ENCODE peak calls at places on chromosomes 3 and 15, in eight cellular contexts. E is dorsolateral prefrontal cortex, U is GM06990, I is H7, N is left ventricle myocardium inferior, K is ovary, D is sigmoid colon, B is Peyer's patch. G is an unnamed sample. For H3K27me3, the result is how much of the 10 kb centered on the place peaks cover.

GRCh38 chr3:124444075-124444474 is 286.2 kb upstream of the UMPS start:
- DNase-seq in U (no peak), D (no peak), K (no peak), B (no peak), I (no peak), E (no peak), N (no peak), G (no peak)

GRCh38 chr3:30129765-30130164 is 476.6 kb upstream of the TGFBR2 start:
- DNase-seq in B (no peak), U (no peak), N (no peak), D (no peak), E (no peak), I (no peak), K (no peak), G (no peak)

GRCh38 chr3:56923546-56924224 is 121.9 kb upstream of the ARHGEF3 start:
- DNase-seq in I (no peak), B (no peak), K (peak), E (no peak), N (no peak), D (no peak), U (no peak), G (peak)

GRCh38 chr15:92502930-92503329 is 109.2 kb downstream of the ST8SIA2 start:
- DNase-seq in N (no peak), B (no peak), U (no peak), I (no peak), E (no peak), D (no peak), K (no peak), G (no peak)

GRCh38 chr3:73069187-73069586 is 7.7 kb downstream of the EBLN2 start:
- DNase-seq in E (no peak), U (no peak), D (no peak), K (no peak), I (no peak), N (no peak), B (no peak), G (no peak)

GRCh38 chr3:50238549-50239026 is 2.6 kb downstream of the GNAI2 start:
- DNase-seq in E (peak), B (peak), U (no peak), I (peak), D (peak), N (peak), K (peak), G (no peak)

GRCh38 chr3:122063908-122064307 is 8.7 kb downstream of the CD86 start:
- DNase-seq in D (no peak), N (no peak), B (no peak), I (no peak), U (no peak), E (no peak), K (no peak), G (no peak)

GRCh38 chr3:30625541-30626438 is 19.4 kb downstream of the TGFBR2 start:
- DNase-seq in I (no peak), B (no peak), D (no peak), N (no peak), E (no peak), U (no peak), K (no peak), G (no peak)

GRCh38 chr15:57223887-57224286 is 152.4 kb upstream of the CGNL1 start:
- DNase-seq in K (no peak), E (no peak), B (no peak), N (no peak), I (no peak), U (no peak), D (no peak), G (no peak)

GRCh38 chr15:60682115-60682514 is 203.2 kb upstream of the ICE2 start:
- DNase-seq in K (no peak), B (no peak), D (no peak), N (no peak), U (no peak), E (no peak), I (no peak), G (no peak)

GRCh38 chr3:150581174-150581573 is 21.9 kb upstream of the SELENOT start:
- DNase-seq in D (no peak), B (no peak), U (no peak), I (no peak), E (no peak), N (no peak), K (no peak), G (no peak)

GRCh38 chr3:187403768-187404270 is 35.6 kb downstream of the RTP4 start:
- DNase-seq in E (no peak), B (no peak), K (no peak), I (no peak), N (no peak), U (no peak), D (no peak), G (no peak)

GRCh38 chr15:48388017-48388936 is 57.0 kb downstream of the DUT start:
- DNase-seq in U (no peak), D (no peak), B (no peak), K (no peak), N (no peak), I (no peak), E (no peak), G (peak)

GRCh38 chr15:88115529-88116152 is 140.9 kb downstream of the NTRK3 start:
- DNase-seq in N (no peak), U (no peak), E (no peak), B (no peak), I (no peak), D (no peak), K (no peak), G (no peak)

GRCh38 chr15:80251505-80252280 is at the start of gene CTXND1:
- DNase-seq in D (peak), U (no peak), E (no peak), K (no peak), N (no peak), I (peak), B (no peak), G (no peak)

GRCh38 chr3:194313642-194314430 is 37.3 kb downstream of the CPN2 start:
- DNase-seq in U (no peak), E (peak), I (peak), B (peak), K (peak), D (peak), N (peak), G (no peak)

GRCh38 chr3:117074833-117075232 is 365.3 kb downstream of the TUSC7 start:
- DNase-seq in N (no peak), K (no peak), D (no peak), U (no peak), E (no peak), I (no peak), B (no peak), G (no peak)

GRCh38 chr3:51622402-51622801 is 48.6 kb upstream of the TEX264 start:
- DNase-seq in B (no peak), E (no peak), K (no peak), I (no peak), D (no peak), U (no peak), N (no peak), G (no peak)

GRCh38 chr3:107522510-107523360 is at the start of gene BBX:
- DNase-seq in K (peak), D (peak), B (peak), I (peak), E (peak), U (peak), N (peak), G (peak)

GRCh38 chr15:72358532-72359180 is 17.2 kb downstream of the HEXA start:
- DNase-seq in D (peak), I (no peak), B (peak), E (peak), K (no peak), N (peak), U (no peak), G (no peak)

GRCh38 chr3:184691397-184692131 is 20.3 kb downstream of the MAGEF1 start:
- DNase-seq in U (no peak), N (no peak), E (no peak), I (peak), D (peak), K (peak), B (no peak), G (no peak)

GRCh38 chr15:89714775-89715174 is 24.2 kb downstream of the WDR93 start:
- DNase-seq in K (no peak), N (no peak), I (no peak), D (no peak), E (no peak), B (no peak), U (no peak), G (no peak)

GRCh38 chr15:81013396-81013929 is 12.7 kb downstream of the TLNRD1 start:
- DNase-seq in B (no peak), K (no peak), N (no peak), E (no peak), I (no peak), U (no peak), D (no peak), G (no peak)

GRCh38 chr3:24154003-24154695 is 209.1 kb downstream of the NR1D2 start:
- DNase-seq in B (no peak), K (no peak), N (no peak), E (no peak), D (no peak), I (no peak), U (peak), G (no peak)

GRCh38 chr3:145219355-145220196 is 941.4 kb downstream of the PLOD2 start:
- DNase-seq in E (no peak), K (no peak), I (no peak), U (no peak), D (no peak), B (no peak), N (no peak), G (no peak)

GRCh38 chr3:128481438-128481942 is 11.5 kb downstream of the GATA2 start:
- DNase-seq in N (peak), D (no peak), B (no peak), I (peak), E (no peak), U (no peak), K (no peak), G (no peak)

GRCh38 chr15:101045236-101045646 is 126.1 kb downstream of the LRRK1 start:
- DNase-seq in K (peak), U (no peak), D (peak), E (no peak), I (peak), N (peak), B (peak), G (no peak)

GRCh38 chr3:36714343-36714742 is 50.0 kb downstream of the DCLK3 start:
- DNase-seq in D (no peak), K (no peak), I (no peak), B (no peak), N (no peak), U (no peak), E (no peak), G (peak)

GRCh38 chr3:13669457-13669856 is 120.5 kb downstream of the FBLN2 start:
- DNase-seq in B (no peak), N (no peak), K (no peak), E (no peak), D (no peak), I (no peak), U (no peak), G (no peak)
- H3K27me3 ChIP-seq in B (under half), N (half or more), K (under half), E (under half), D (under half), I (under half), U (under half), G (under half)

GRCh38 chr15:51687565-51687964 is 6.3 kb downstream of the SCG3 start:
- DNase-seq in N (no peak), K (no peak), B (no peak), U (no peak), D (no peak), I (no peak), E (no peak), G (no peak)
- H3K27me3 ChIP-seq in N (half or more), K (under half), B (under half), U (under half), D (under half), I (under half), E (under half), G (under half)

GRCh38 chr15:79209690-79210089 is 72.8 kb upstream of the ANKRD34C start:
- DNase-seq in N (no peak), U (no peak), I (peak), D (no peak), K (no peak), E (no peak), B (no peak), G (peak)

GRCh38 chr15:79204886-79205285 is 77.6 kb upstream of the ANKRD34C start:
- DNase-seq in D (no peak), N (no peak), I (no peak), E (no peak), U (no peak), K (no peak), B (no peak), G (no peak)

GRCh38 chr15:79208179-79208578 is 74.3 kb upstream of the ANKRD34C start:
- DNase-seq in D (no peak), I (no peak), N (no peak), E (no peak), U (no peak), K (no peak), B (no peak), G (no peak)

GRCh38 chr15:79209116-79209515 is 73.4 kb upstream of the ANKRD34C start:
- DNase-seq in B (no peak), U (no peak), K (no peak), I (no peak), E (no peak), N (no peak), D (no peak), G (peak)

DNA sequence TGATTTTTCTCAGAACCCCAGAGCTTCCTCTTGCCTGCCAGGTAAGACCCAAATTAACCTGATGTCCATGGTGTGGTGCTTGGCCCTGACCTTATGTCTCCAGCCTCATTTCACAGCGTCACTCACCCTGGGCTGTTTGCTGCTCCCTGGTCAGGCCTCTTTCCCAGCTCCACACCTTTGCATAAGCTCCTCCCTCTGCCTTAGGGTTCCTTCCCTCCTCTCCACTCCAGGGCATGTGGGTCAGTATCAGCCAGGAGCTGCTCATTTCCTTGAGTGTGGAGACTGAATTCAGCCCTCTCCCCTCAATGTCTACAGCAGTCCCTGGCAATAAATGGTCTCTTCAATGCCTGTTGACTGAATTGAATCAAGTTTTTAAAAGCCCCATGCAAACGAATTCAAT is 75.6 kb upstream of the ANKRD34C start:
- DNase-seq in E (no peak), D (no peak), K (no peak), B (no peak), I (peak), N (no peak), U (no peak), G (no peak)
- H3K27me3 ChIP-seq in E (under half), D (under half), K (under half), B (under half), I (under half), N (half or more), U (under half), G (under half)

DNA sequence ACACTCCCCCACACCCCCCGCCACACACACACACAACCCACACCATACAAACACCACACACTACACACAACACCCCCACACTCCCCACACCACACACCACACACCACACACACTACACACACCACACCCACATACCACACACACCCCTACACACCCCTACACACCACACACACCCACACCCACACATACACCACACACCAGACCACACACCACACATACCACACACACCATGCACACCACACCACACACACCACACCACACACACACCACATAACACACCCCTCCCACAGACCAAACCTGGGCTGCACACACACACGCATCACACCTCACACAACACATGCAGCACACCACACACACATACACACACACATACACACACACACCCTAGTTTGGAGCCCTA is 1.8 kb upstream of the RASGRF1 start:
- DNase-seq in K (no peak), N (no peak), B (no peak), E (no peak), I (no peak), U (no peak), D (no peak), G (no peak)
- H3K27me3 ChIP-seq in K (under half), N (half or more), B (under half), E (under half), I (half or more), U (under half), D (half or more), G (half or more)

GRCh38 chr15:70093481-70094309 is 4.0 kb downstream of the TLE3 start:
- DNase-seq in I (no peak), B (no peak), N (no peak), U (no peak), K (no peak), E (no peak), D (no peak), G (no peak)

GRCh38 chr15:70093070-70093469 is 4.6 kb downstream of the TLE3 start:
- DNase-seq in D (no peak), E (no peak), U (no peak), I (no peak), B (no peak), N (no peak), K (no peak), G (no peak)

GRCh38 chr15:70091649-70092461 is 5.9 kb downstream of the TLE3 start:
- DNase-seq in E (no peak), I (no peak), K (no peak), B (peak), N (no peak), D (no peak), U (no peak), G (no peak)

GRCh38 chr15:70090436-70091291 is 7.1 kb downstream of the TLE3 start:
- DNase-seq in K (no peak), B (peak), N (no peak), I (peak), D (no peak), U (no peak), E (no peak), G (no peak)

GRCh38 chr15:70092462-70092850 is 5.3 kb downstream of the TLE3 start:
- DNase-seq in D (no peak), U (no peak), N (no peak), B (no peak), I (no peak), E (no peak), K (no peak), G (peak)
- H3K27me3 ChIP-seq in D (under half), U (under half), N (under half), B (under half), I (under half), E (under half), K (under half), G (under half)